ENCODE peak calls at places on chromosomes 12 and 14, in six cellular contexts. K, T, A, L, Q and U are unnamed samples.
A peak's percentile ranks its signal among the peaks of the same experiment; 100 is the strongest.

GRCh38 chr14:31884776-31885379 is 192.2 kb upstream of the ARHGAP5 start:
- DNase-seq in K (no peak), T (no peak), A (no peak), L (peak; percentile 43), Q (no peak), U (no peak)

GRCh38 chr12:53025250-53025649 is 19.0 kb downstream of the EIF4B start:
- DNase-seq in K (no peak), T (no peak), A (no peak), L (no peak), Q (no peak), U (no peak)

GRCh38 chr12:43742106-43742505 is 16.5 kb downstream of the PUS7L start:
- DNase-seq in K (no peak), T (no peak), A (peak; percentile 68), L (peak; percentile 87), Q (no peak), U (no peak)

GRCh38 chr12:38456769-38457168 is 140.2 kb downstream of the ALG10B start:
- DNase-seq in K (no peak), T (no peak), A (no peak), L (no peak), Q (no peak), U (no peak)

GRCh38 chr12:85949253-85949652 is 75.2 kb downstream of the NTS start:
- DNase-seq in K (no peak), T (no peak), A (no peak), L (no peak), Q (no peak), U (no peak)

GRCh38 chr12:32303171-32303570 is 96.2 kb upstream of the FGD4 start:
- DNase-seq in K (no peak), T (no peak), A (no peak), L (no peak), Q (no peak), U (no peak)

GRCh38 chr12:64675795-64676194 is 65.5 kb downstream of the RASSF3 start:
- DNase-seq in K (peak; percentile 73), T (no peak), A (peak; percentile 53), L (peak; percentile 84), Q (no peak), U (no peak)

GRCh38 chr12:92136883-92137582 is 8.6 kb downstream of the BTG1 start:
- DNase-seq in K (no peak), T (no peak), A (peak; percentile 39), L (peak; percentile 92), Q (no peak), U (no peak)

GRCh38 chr14:27739657-27740156 is 1026.9 kb upstream of the FOXG1 start:
- DNase-seq in K (no peak), T (no peak), A (no peak), L (no peak), Q (no peak), U (no peak)

GRCh38 chr12:100733817-100734593 is 60.6 kb upstream of the ANO4 start:
- DNase-seq in K (no peak), T (no peak), A (peak; percentile 64), L (peak; percentile 61), Q (peak; percentile 46), U (no peak)

GRCh38 chr12:47779943-47780504 is 7.0 kb downstream of the SLC48A1 start:
- DNase-seq in K (no peak), T (no peak), A (no peak), L (no peak), Q (no peak), U (no peak)

GRCh38 chr12:122471324-122472226 is 29.2 kb downstream of the ZCCHC8 start:
- DNase-seq in K (peak; percentile 22), T (peak; percentile 43), A (peak; percentile 82), L (peak; percentile 78), Q (peak; percentile 69), U (no peak)

GRCh38 chr12:2284321-2284813 is 231.6 kb downstream of the CACNA1C start:
- DNase-seq in K (no peak), T (no peak), A (no peak), L (peak; percentile 94), Q (no peak), U (no peak)

GRCh38 chr12:100388382-100388781 is 31.5 kb downstream of the SLC17A8 start:
- DNase-seq in K (no peak), T (no peak), A (no peak), L (no peak), Q (no peak), U (no peak)

GRCh38 chr12:48009471-48009870 is 5.2 kb upstream of the COL2A1 start:
- DNase-seq in K (no peak), T (no peak), A (peak; percentile 54), L (no peak), Q (no peak), U (no peak)

GRCh38 chr12:2075558-2076195 is 22.9 kb downstream of the CACNA1C start:
- DNase-seq in K (no peak), T (no peak), A (no peak), L (no peak), Q (no peak), U (no peak)

GRCh38 chr14:41285193-41285748 is 321.4 kb upstream of the LRFN5 start:
- DNase-seq in K (peak; percentile 26), T (no peak), A (peak; percentile 34), L (peak; percentile 6), Q (peak; percentile 19), U (no peak)

GRCh38 chr14:33510991-33511390 is 439.9 kb downstream of the EGLN3 start:
- DNase-seq in K (no peak), T (no peak), A (no peak), L (no peak), Q (no peak), U (no peak)

GRCh38 chr14:22769369-22769768 is 2.9 kb downstream of the OXA1L start:
- DNase-seq in K (no peak), T (no peak), A (no peak), L (no peak), Q (no peak), U (no peak)